ENCODE peak calls at places on chromosome 18, in nine cellular contexts. One of them, this sample, is unnamed.

GRCh38 chr18:80037300-80037699 is 3.1 kb downstream of the RBFA start:
- DNase-seq in SK-MEL-5: no peak
- DNase-seq in neural crest cell: no peak
- DNase-seq in H54: no peak
- DNase-seq in T follicular helper cell: no peak
- DNase-seq in activated CD4-positive, alpha-beta memory T cell treated with anti-CD3 and anti-CD28 coated beads, Interleukin-2, amount 10 ng/mL, durations not matched to agents 7 days and 5 days: no peak
- DNase-seq in T-helper 1 cell: no peak
- DNase-seq in dermis blood vessel endothelial cell: no peak
- DNase-seq in naive thymus-derived CD8-positive, alpha-beta T cell: no peak
- DNase-seq in this sample: no peak

GRCh38 chr18:49585781-49586663 is 24.2 kb downstream of the LIPG start:
- DNase-seq in SK-MEL-5: peak; percentile 91
- DNase-seq in neural crest cell: no peak
- DNase-seq in H54: no peak
- DNase-seq in T follicular helper cell: no peak
- DNase-seq in activated CD4-positive, alpha-beta memory T cell treated with anti-CD3 and anti-CD28 coated beads, Interleukin-2, amount 10 ng/mL, durations not matched to agents 7 days and 5 days: no peak
- DNase-seq in T-helper 1 cell: no peak
- DNase-seq in dermis blood vessel endothelial cell: no peak
- DNase-seq in naive thymus-derived CD8-positive, alpha-beta T cell: no peak
- DNase-seq in this sample: no peak

GRCh38 chr18:75287006-75287405 is 76.4 kb downstream of the TSHZ1 start:
- DNase-seq in SK-MEL-5: no peak
- DNase-seq in neural crest cell: no peak
- DNase-seq in H54: no peak
- DNase-seq in T follicular helper cell: no peak
- DNase-seq in activated CD4-positive, alpha-beta memory T cell treated with anti-CD3 and anti-CD28 coated beads, Interleukin-2, amount 10 ng/mL, durations not matched to agents 7 days and 5 days: no peak
- DNase-seq in T-helper 1 cell: no peak
- DNase-seq in dermis blood vessel endothelial cell: no peak
- DNase-seq in naive thymus-derived CD8-positive, alpha-beta T cell: no peak
- DNase-seq in this sample: no peak

GRCh38 chr18:10519366-10519765 is 6.5 kb upstream of the NAPG start:
- DNase-seq in SK-MEL-5: no peak
- DNase-seq in neural crest cell: no peak
- DNase-seq in H54: no peak
- DNase-seq in T follicular helper cell: no peak
- DNase-seq in activated CD4-positive, alpha-beta memory T cell treated with anti-CD3 and anti-CD28 coated beads, Interleukin-2, amount 10 ng/mL, durations not matched to agents 7 days and 5 days: no peak
- DNase-seq in T-helper 1 cell: no peak
- DNase-seq in dermis blood vessel endothelial cell: no peak
- DNase-seq in naive thymus-derived CD8-positive, alpha-beta T cell: no peak
- DNase-seq in this sample: no peak

GRCh38 chr18:54023471-54023870 is 201.0 kb downstream of the MBD2 start:
- DNase-seq in SK-MEL-5: no peak
- DNase-seq in neural crest cell: no peak
- DNase-seq in H54: peak; percentile 23
- DNase-seq in T follicular helper cell: no peak
- DNase-seq in activated CD4-positive, alpha-beta memory T cell treated with anti-CD3 and anti-CD28 coated beads, Interleukin-2, amount 10 ng/mL, durations not matched to agents 7 days and 5 days: peak; percentile 27
- DNase-seq in T-helper 1 cell: no peak
- DNase-seq in dermis blood vessel endothelial cell: peak; percentile 11
- DNase-seq in naive thymus-derived CD8-positive, alpha-beta T cell: no peak
- DNase-seq in this sample: no peak

GRCh38 chr18:7946724-7947377 is 379.7 kb downstream of the PTPRM start:
- DNase-seq in SK-MEL-5: peak; percentile 67
- DNase-seq in neural crest cell: no peak
- DNase-seq in H54: no peak
- DNase-seq in T follicular helper cell: no peak
- DNase-seq in activated CD4-positive, alpha-beta memory T cell treated with anti-CD3 and anti-CD28 coated beads, Interleukin-2, amount 10 ng/mL, durations not matched to agents 7 days and 5 days: no peak
- DNase-seq in T-helper 1 cell: peak; percentile 19
- DNase-seq in dermis blood vessel endothelial cell: peak; percentile 66
- DNase-seq in naive thymus-derived CD8-positive, alpha-beta T cell: peak; percentile 1
- DNase-seq in this sample: no peak

GRCh38 chr18:32318581-32318980 is 128.7 kb downstream of the MEP1B start:
- DNase-seq in SK-MEL-5: no peak
- DNase-seq in neural crest cell: no peak
- DNase-seq in H54: no peak
- DNase-seq in T follicular helper cell: no peak
- DNase-seq in activated CD4-positive, alpha-beta memory T cell treated with anti-CD3 and anti-CD28 coated beads, Interleukin-2, amount 10 ng/mL, durations not matched to agents 7 days and 5 days: no peak
- DNase-seq in T-helper 1 cell: no peak
- DNase-seq in dermis blood vessel endothelial cell: no peak
- DNase-seq in naive thymus-derived CD8-positive, alpha-beta T cell: no peak
- DNase-seq in this sample: no peak

GRCh38 chr18:75341897-75342296 is 85.6 kb downstream of the SMIM21 start:
- DNase-seq in SK-MEL-5: no peak
- DNase-seq in neural crest cell: no peak
- DNase-seq in H54: no peak
- DNase-seq in T follicular helper cell: no peak
- DNase-seq in activated CD4-positive, alpha-beta memory T cell treated with anti-CD3 and anti-CD28 coated beads, Interleukin-2, amount 10 ng/mL, durations not matched to agents 7 days and 5 days: no peak
- DNase-seq in T-helper 1 cell: no peak
- DNase-seq in dermis blood vessel endothelial cell: no peak
- DNase-seq in naive thymus-derived CD8-positive, alpha-beta T cell: no peak
- DNase-seq in this sample: no peak

GRCh38 chr18:49819768-49820662 is 6.7 kb upstream of the ACAA2 start:
- DNase-seq in SK-MEL-5: no peak
- DNase-seq in neural crest cell: no peak
- DNase-seq in H54: no peak
- DNase-seq in T follicular helper cell: peak; percentile 20
- DNase-seq in activated CD4-positive, alpha-beta memory T cell treated with anti-CD3 and anti-CD28 coated beads, Interleukin-2, amount 10 ng/mL, durations not matched to agents 7 days and 5 days: peak; percentile 60
- DNase-seq in T-helper 1 cell: peak; percentile 20
- DNase-seq in dermis blood vessel endothelial cell: no peak
- DNase-seq in naive thymus-derived CD8-positive, alpha-beta T cell: peak; percentile 75
- DNase-seq in this sample: no peak

GRCh38 chr18:79321625-79322024 is 74.1 kb upstream of the NFATC1 start:
- DNase-seq in SK-MEL-5: no peak
- DNase-seq in neural crest cell: no peak
- DNase-seq in H54: no peak
- DNase-seq in T follicular helper cell: no peak
- DNase-seq in activated CD4-positive, alpha-beta memory T cell treated with anti-CD3 and anti-CD28 coated beads, Interleukin-2, amount 10 ng/mL, durations not matched to agents 7 days and 5 days: no peak
- DNase-seq in T-helper 1 cell: no peak
- DNase-seq in dermis blood vessel endothelial cell: no peak
- DNase-seq in naive thymus-derived CD8-positive, alpha-beta T cell: no peak
- DNase-seq in this sample: no peak

GRCh38 chr18:23494992-23495391 is 8.3 kb upstream of the RMC1 start:
- DNase-seq in SK-MEL-5: no peak
- DNase-seq in neural crest cell: no peak
- DNase-seq in H54: no peak
- DNase-seq in T follicular helper cell: no peak
- DNase-seq in activated CD4-positive, alpha-beta memory T cell treated with anti-CD3 and anti-CD28 coated beads, Interleukin-2, amount 10 ng/mL, durations not matched to agents 7 days and 5 days: no peak
- DNase-seq in T-helper 1 cell: no peak
- DNase-seq in dermis blood vessel endothelial cell: no peak
- DNase-seq in naive thymus-derived CD8-positive, alpha-beta T cell: no peak
- DNase-seq in this sample: no peak

GRCh38 chr18:45639424-45639823 is 24.1 kb downstream of the SLC14A2 start:
- DNase-seq in SK-MEL-5: no peak
- DNase-seq in neural crest cell: no peak
- DNase-seq in H54: no peak
- DNase-seq in T follicular helper cell: no peak
- DNase-seq in activated CD4-positive, alpha-beta memory T cell treated with anti-CD3 and anti-CD28 coated beads, Interleukin-2, amount 10 ng/mL, durations not matched to agents 7 days and 5 days: no peak
- DNase-seq in T-helper 1 cell: no peak
- DNase-seq in dermis blood vessel endothelial cell: no peak
- DNase-seq in naive thymus-derived CD8-positive, alpha-beta T cell: no peak
- DNase-seq in this sample: no peak